ENCODE peak calls at places on chromosomes 6 and 20, in four cellular contexts. B is IMR-90, R is mesendoderm, J is H1. C is an unnamed sample.

GRCh38 chr20:52305029-52305645 is 113.6 kb upstream of the ZFP64 start:
- DNase-seq in R (no peak), J (no peak), B (no peak), C (no peak)

GRCh38 chr6:118799826-118800225 is 94.1 kb upstream of the ASF1A start:
- DNase-seq in B (no peak), R (no peak), J (no peak), C (no peak)

GRCh38 chr6:104614394-104614793 is 245.3 kb downstream of the HACE1 start:
- DNase-seq in B (no peak), J (no peak), R (no peak), C (no peak)

GRCh38 chr6:170223718-170224693 is 66.9 kb downstream of the DLL1 start:
- DNase-seq in B (no peak), R (peak; percentile 22), J (no peak), C (no peak)

GRCh38 chr20:31924561-31924960 is 27.3 kb downstream of the PDRG1 start:
- DNase-seq in J (no peak), R (no peak), B (no peak), C (no peak)

GRCh38 chr6:4973972-4974885 is 29.6 kb downstream of the RPP40 start:
- DNase-seq in B (peak; percentile 72), R (peak; percentile 82), J (peak; percentile 47), C (peak; percentile 81)

GRCh38 chr20:1674361-1674760 is 16.8 kb upstream of the SIRPG start:
- DNase-seq in B (no peak), R (no peak), J (no peak), C (no peak)

GRCh38 chr6:118280210-118280609 is 267.9 kb upstream of the PLN start:
- DNase-seq in J (no peak), B (peak; percentile 21), R (no peak), C (no peak)

GRCh38 chr6:32151885-32152311 is at the start of gene PRRT1:
- DNase-seq in J (no peak), R (peak; percentile 60), B (no peak), C (no peak)

GRCh38 chr20:52083627-52084232 is 107.8 kb downstream of the ZFP64 start:
- DNase-seq in B (peak; percentile 75), J (peak; percentile 25), R (peak; percentile 64), C (peak; percentile 57)

GRCh38 chr6:151437401-151437800 is 14.5 kb downstream of the RMND1 start:
- DNase-seq in J (no peak), B (peak; percentile 51), R (no peak), C (no peak)

GRCh38 chr6:109867009-109867969 is 110.8 kb upstream of the GPR6 start:
- DNase-seq in B (peak; percentile 6), R (peak; percentile 67), J (no peak), C (no peak)

GRCh38 chr6:10633216-10633615 is 61.2 kb downstream of the C6orf52 start:
- DNase-seq in R (peak; percentile 63), J (no peak), B (peak; percentile 75), C (no peak)

GRCh38 chr6:136526196-136526930 is 23.9 kb downstream of the MAP7 start:
- DNase-seq in R (peak; percentile 92), B (peak; percentile 63), J (peak; percentile 51), C (peak; percentile 84)

GRCh38 chr6:21665436-21666199 is 72.1 kb downstream of the SOX4 start:
- DNase-seq in J (peak; percentile 67), R (peak; percentile 87), B (no peak), C (peak; percentile 88)

GRCh38 chr6:140040391-140040790 is 665.9 kb upstream of the CITED2 start:
- DNase-seq in J (no peak), R (no peak), B (peak; percentile 71), C (no peak)

GRCh38 chr6:154638369-154638768 is 94.8 kb upstream of the SCAF8 start:
- DNase-seq in J (no peak), R (no peak), B (peak; percentile 33), C (no peak)

GRCh38 chr6:69780585-69781178 is 16.1 kb downstream of the LMBRD1 start:
- DNase-seq in B (no peak), R (no peak), J (no peak), C (no peak)

GRCh38 chr6:75952132-75952531 is 120.3 kb downstream of the IMPG1 start:
- DNase-seq in B (no peak), R (no peak), J (no peak), C (no peak)

GRCh38 chr6:146027586-146028249 is 1.1 kb upstream of the GRM1 start:
- DNase-seq in R (peak; percentile 32), J (no peak), B (no peak), C (peak; percentile 36)

GRCh38 chr20:37343212-37343993 is 2.5 kb upstream of the SRC start:
- DNase-seq in J (no peak), R (no peak), B (no peak), C (no peak)

GRCh38 chr6:160374836-160375560 is 26.8 kb downstream of the SLC22A3 start:
- DNase-seq in B (no peak), R (no peak), J (no peak), C (no peak)

GRCh38 chr6:81609736-81610135 is 142.7 kb downstream of the TENT5A start:
- DNase-seq in J (no peak), B (no peak), R (no peak), C (no peak)

GRCh38 chr6:35787266-35788218 is 6.7 kb downstream of the CLPSL1 start:
- DNase-seq in R (no peak), B (no peak), J (no peak), C (no peak)

GRCh38 chr20:7853493-7853892 is 86.8 kb downstream of the HAO1 start:
- DNase-seq in R (no peak), J (no peak), B (no peak), C (no peak)

GRCh38 chr6:106194949-106195919 is 109.1 kb downstream of the PRDM1 start:
- DNase-seq in J (no peak), R (peak; percentile 38), B (peak; percentile 68), C (no peak)

GRCh38 chr6:160077526-160077925 is 44.1 kb upstream of the SLC22A1 start:
- DNase-seq in J (no peak), B (peak; percentile 71), R (no peak), C (no peak)

GRCh38 chr20:13800728-13801134 is 15.9 kb downstream of the NDUFAF5 start:
- DNase-seq in R (no peak), J (no peak), B (peak; percentile 85), C (no peak)

DNA sequence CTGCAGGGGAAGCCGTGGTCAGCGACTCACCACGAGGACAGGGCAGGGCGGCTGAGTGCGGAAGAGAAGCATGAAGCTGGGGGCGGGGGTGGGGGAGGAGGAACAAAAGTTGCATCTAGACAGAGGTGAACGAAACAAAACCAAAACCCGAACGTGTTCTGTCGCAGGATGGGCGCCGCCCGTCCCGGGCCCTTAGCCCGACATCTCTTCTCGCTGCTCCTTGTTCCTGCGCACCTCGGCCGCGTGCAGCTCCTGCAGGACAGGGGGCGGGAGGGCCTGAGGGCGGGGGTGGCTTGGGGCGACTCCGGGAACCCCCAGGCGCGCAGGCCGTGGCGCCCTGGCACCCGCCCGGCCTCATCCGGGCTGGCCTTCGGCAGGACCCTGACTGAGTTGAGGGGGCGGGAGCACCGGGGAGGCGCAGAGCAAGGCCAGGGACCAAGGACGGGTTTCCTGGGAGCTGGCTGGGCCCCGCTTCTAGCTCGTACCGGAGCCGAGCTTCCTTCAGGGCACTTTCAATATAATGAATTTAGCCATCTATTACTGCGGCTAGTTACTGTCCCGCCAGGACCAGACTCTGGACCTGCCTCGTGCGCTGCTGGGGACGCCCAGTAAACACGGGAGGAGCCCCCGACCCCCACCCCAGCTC is 12.0 kb downstream of the STMN3 start:
- DNase-seq in R (peak; percentile 56), B (no peak), J (no peak), C (no peak)
- H3K27ac ChIP-seq in R (no peak overlapping the region), B (peak overlapping the region; percentile 56), J (no peak overlapping the region), C (no peak overlapping the region)

GRCh38 chr20:46073443-46073842 is 16.3 kb downstream of the NCOA5 start:
- DNase-seq in R (no peak), B (no peak), J (no peak), C (no peak)

GRCh38 chr20:46074006-46074405 is 15.8 kb downstream of the NCOA5 start:
- DNase-seq in J (no peak), B (no peak), R (no peak), C (no peak)

GRCh38 chr20:46071573-46071972 is 18.2 kb downstream of the NCOA5 start:
- DNase-seq in R (no peak), J (no peak), B (no peak), C (no peak)

GRCh38 chr20:46070215-46070910 is 19.4 kb downstream of the NCOA5 start:
- DNase-seq in B (peak; percentile 86), R (no peak), J (no peak), C (no peak)

DNA sequence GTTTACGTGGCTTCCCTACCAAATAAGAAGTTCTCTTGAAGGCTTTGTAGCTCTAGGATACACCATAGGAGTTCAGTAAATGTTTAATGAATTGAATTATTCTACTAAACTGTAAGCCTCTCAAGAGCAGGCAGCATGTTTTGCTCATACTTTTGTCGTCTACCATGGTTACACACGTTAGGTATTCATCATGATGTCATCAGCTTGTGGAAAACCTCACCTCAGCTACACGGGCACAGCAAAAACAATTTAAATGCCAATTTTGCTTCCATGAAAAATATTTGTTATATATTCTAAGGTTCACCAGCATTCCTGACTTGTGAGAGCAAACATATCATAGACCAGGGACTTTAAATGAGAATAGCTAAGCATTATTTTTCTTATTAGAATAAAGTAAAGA is 16.7 kb downstream of the NCOA5 start:
- DNase-seq in B (no peak), R (no peak), J (no peak), C (no peak)
- H2AK5ac ChIP-seq in B (no peak overlapping the region), R (no peak overlapping the region), J (peak overlapping the region; percentile 82), C (no peak overlapping the region)

DNA sequence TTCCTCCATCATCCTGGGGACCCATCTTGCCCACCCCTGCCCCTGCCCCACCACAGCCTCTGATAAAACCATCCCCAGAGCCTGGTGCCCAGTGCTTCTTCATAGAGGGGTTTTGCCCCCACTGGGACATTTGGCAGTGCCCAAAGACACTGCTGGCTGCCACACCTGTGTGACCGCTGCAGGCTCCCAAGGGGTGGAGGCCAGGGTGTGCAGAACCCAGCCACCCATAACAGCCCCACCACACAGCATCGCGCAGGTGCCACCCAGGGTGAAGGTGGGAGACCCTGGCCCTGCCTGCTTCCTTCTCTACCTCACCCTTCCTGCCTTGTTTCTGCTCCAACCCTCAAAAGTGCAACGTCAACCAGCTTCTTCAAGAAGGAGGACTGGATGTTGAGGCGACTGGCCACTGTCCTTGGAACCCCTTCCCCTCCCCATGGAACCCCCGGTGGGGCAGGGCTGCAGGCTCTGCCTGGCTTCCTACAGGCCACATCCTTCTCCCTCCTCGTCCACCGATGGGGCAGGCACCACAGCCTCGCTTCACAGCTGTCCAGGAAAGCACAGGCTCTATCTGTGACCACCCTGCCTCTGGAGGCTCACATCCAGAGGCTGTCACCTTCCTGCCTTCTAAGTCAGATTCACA is 79.2 kb upstream of the MPC1 start:
- DNase-seq in B (no peak), R (no peak), J (no peak), C (no peak)
- H4K5ac ChIP-seq in B (no peak overlapping the region), R (no peak overlapping the region), J (no peak overlapping the region), C (no peak overlapping the region)

GRCh38 chr6:37515712-37516075 is 16.0 kb upstream of the CCDC167 start:
- DNase-seq in B (no peak), J (no peak), R (no peak), C (no peak)
- H3K27ac ChIP-seq in B (no peak overlapping the region), J (no peak overlapping the region), R (no peak overlapping the region), C (no peak overlapping the region)

DNA sequence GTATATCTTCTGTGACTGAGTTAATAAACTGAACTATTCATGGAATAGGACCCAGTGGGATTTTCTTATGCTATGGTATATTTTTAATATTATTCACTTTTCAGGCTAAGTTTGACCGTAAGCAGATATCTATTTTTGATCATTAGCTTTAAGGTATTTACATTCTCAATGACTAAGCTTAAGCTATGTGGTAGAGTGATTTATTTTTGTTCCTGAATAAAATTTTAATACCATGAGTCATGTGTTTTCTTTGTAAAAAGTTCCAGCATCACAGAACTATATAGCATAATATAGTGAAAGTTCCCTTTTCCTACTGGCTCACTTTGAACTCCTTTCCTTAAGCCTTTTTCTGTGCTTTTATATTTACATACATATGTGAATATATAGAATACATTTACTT is 75.8 kb downstream of the BCKDHB start:
- DNase-seq in R (no peak), J (no peak), B (peak; percentile 81), C (no peak)
- H2AK5ac ChIP-seq in R (no peak overlapping the region), J (no peak overlapping the region), B (no peak overlapping the region), C (no peak overlapping the region)

C was measured in H9.